ENCODE peak calls at places on chromosomes 5 and 9, in five cellular contexts. U is RWPE2, Z is occipital lobe, F is NB4, E is coronary artery. N is an unnamed sample.

GRCh38 chr5:127013407-127013806 is 17.0 kb downstream of the MARCHF3 start:
- DNase-seq in U (no peak), Z (no peak), F (no peak), E (no peak), N (no peak)

GRCh38 chr5:57368010-57368409 is 114.6 kb downstream of the ACTBL2 start:
- DNase-seq in U (no peak), Z (no peak), F (no peak), E (no peak), N (no peak)

GRCh38 chr9:75111019-75111622 is 22.8 kb downstream of the OSTF1 start:
- DNase-seq in U (peak; percentile 76), Z (no peak), F (no peak), E (no peak), N (no peak)

GRCh38 chr9:134209731-134210311 is 45.5 kb upstream of the RNU6ATAC start:
- DNase-seq in U (peak; percentile 43), Z (no peak), F (no peak), E (no peak), N (no peak)

GRCh38 chr9:73213300-73213699 is 61.6 kb downstream of the ANXA1 start:
- DNase-seq in U (no peak), Z (no peak), F (no peak), E (no peak), N (no peak)

GRCh38 chr5:98454407-98454806 is 319.1 kb upstream of the RGMB start:
- DNase-seq in U (no peak), Z (no peak), F (no peak), E (no peak), N (no peak)

GRCh38 chr9:108316066-108316465 is 539.7 kb downstream of the ACTL7B start:
- DNase-seq in U (no peak), Z (no peak), F (no peak), E (no peak), N (no peak)

GRCh38 chr5:169295241-169295747 is 5.6 kb downstream of the SLIT3 start:
- DNase-seq in U (no peak), Z (no peak), F (no peak), E (peak; percentile 46), N (no peak)

GRCh38 chr5:175809531-175810121 is 61.8 kb upstream of the CPLX2 start:
- DNase-seq in U (peak; percentile 88), Z (peak; percentile 48), F (no peak), E (no peak), N (no peak)

GRCh38 chr9:132639322-132639721 is 30.5 kb downstream of the DDX31 start:
- DNase-seq in U (no peak), Z (no peak), F (no peak), E (no peak), N (no peak)